ENCODE peak calls at places on chromosomes 7 and 10, in four cellular contexts. N is SK-N-SH, R is aorta, F is keratinocyte. E is an unnamed sample.

GRCh38 chr10:102641398-102641797 is 2.9 kb upstream of the TRIM8 start:
- DNase-seq in N (no peak), R (no peak), F (no peak), E (no peak)

GRCh38 chr10:6600224-6600987 is 20.3 kb upstream of the PRKCQ start:
- DNase-seq in N (no peak), R (no peak), F (no peak), E (no peak)

GRCh38 chr10:34998940-34999339 is 91.2 kb downstream of the CUL2 start:
- DNase-seq in N (no peak), R (no peak), F (no peak), E (no peak)

GRCh38 chr7:123888192-123888591 is 36.8 kb upstream of the SPAM1 start:
- DNase-seq in N (no peak), R (no peak), F (no peak), E (no peak)

GRCh38 chr7:141361479-141361878 is 189.7 kb upstream of the AGK start:
- DNase-seq in N (no peak), R (no peak), F (no peak), E (no peak)

GRCh38 chr10:99682752-99683151 is 23.4 kb downstream of the ENTPD7 start:
- DNase-seq in N (no peak), R (no peak), F (no peak), E (no peak)

GRCh38 chr10:124725791-124726190 is 18.4 kb downstream of the FAM53B start:
- DNase-seq in N (no peak), R (peak; percentile 13), F (no peak), E (no peak)

GRCh38 chr7:142066536-142066935 is 45.0 kb upstream of the MGAM2 start:
- DNase-seq in N (no peak), R (no peak), F (no peak), E (no peak)

GRCh38 chr7:101303102-101303701 is 18.4 kb downstream of the IFT22 start:
- DNase-seq in N (peak; percentile 56), R (no peak), F (no peak), E (no peak)

GRCh38 chr7:46247622-46248181 is 326.6 kb upstream of the IGFBP3 start:
- DNase-seq in N (no peak), R (no peak), F (no peak), E (no peak)

GRCh38 chr7:44958645-44959344 is 20.0 kb downstream of the MYO1G start:
- DNase-seq in N (peak; percentile 17), R (no peak), F (no peak), E (no peak)

GRCh38 chr10:77117501-77117900 is 520.1 kb downstream of the KCNMA1 start:
- DNase-seq in N (no peak), R (no peak), F (no peak), E (no peak)

GRCh38 chr10:86597306-86597705 is 57.0 kb upstream of the OPN4 start:
- DNase-seq in N (no peak), R (no peak), F (no peak), E (no peak)

GRCh38 chr7:15780271-15780670 is 93.8 kb upstream of the MEOX2 start:
- DNase-seq in N (no peak), R (no peak), F (no peak), E (no peak)

GRCh38 chr7:101702362-101702850 is 73.3 kb upstream of the MYL10 start:
- DNase-seq in N (no peak), R (no peak), F (peak; percentile 9), E (no peak)

GRCh38 chr10:46528171-46528671 is 28.2 kb downstream of the GPRIN2 start:
- DNase-seq in N (peak; percentile 30), R (peak; percentile 78), F (no peak), E (no peak)

GRCh38 chr10:4475796-4476195 is 350.2 kb upstream of the AKR1E2 start:
- DNase-seq in N (no peak), R (no peak), F (no peak), E (no peak)

GRCh38 chr10:97540669-97541500 is 31.7 kb upstream of the ANKRD2 start:
- DNase-seq in N (no peak), R (peak; percentile 78), F (no peak), E (no peak)

GRCh38 chr10:5555031-5555510 is 30.3 kb downstream of the CALML3 start:
- DNase-seq in N (no peak), R (peak; percentile 82), F (no peak), E (no peak)

GRCh38 chr7:111734955-111735660 is 172.8 kb upstream of the IMMP2L start:
- DNase-seq in N (no peak), R (no peak), F (no peak), E (no peak)

GRCh38 chr7:32516551-32517082 is 21.3 kb downstream of the AVL9 start:
- DNase-seq in N (no peak), R (no peak), F (no peak), E (no peak)

DNA sequence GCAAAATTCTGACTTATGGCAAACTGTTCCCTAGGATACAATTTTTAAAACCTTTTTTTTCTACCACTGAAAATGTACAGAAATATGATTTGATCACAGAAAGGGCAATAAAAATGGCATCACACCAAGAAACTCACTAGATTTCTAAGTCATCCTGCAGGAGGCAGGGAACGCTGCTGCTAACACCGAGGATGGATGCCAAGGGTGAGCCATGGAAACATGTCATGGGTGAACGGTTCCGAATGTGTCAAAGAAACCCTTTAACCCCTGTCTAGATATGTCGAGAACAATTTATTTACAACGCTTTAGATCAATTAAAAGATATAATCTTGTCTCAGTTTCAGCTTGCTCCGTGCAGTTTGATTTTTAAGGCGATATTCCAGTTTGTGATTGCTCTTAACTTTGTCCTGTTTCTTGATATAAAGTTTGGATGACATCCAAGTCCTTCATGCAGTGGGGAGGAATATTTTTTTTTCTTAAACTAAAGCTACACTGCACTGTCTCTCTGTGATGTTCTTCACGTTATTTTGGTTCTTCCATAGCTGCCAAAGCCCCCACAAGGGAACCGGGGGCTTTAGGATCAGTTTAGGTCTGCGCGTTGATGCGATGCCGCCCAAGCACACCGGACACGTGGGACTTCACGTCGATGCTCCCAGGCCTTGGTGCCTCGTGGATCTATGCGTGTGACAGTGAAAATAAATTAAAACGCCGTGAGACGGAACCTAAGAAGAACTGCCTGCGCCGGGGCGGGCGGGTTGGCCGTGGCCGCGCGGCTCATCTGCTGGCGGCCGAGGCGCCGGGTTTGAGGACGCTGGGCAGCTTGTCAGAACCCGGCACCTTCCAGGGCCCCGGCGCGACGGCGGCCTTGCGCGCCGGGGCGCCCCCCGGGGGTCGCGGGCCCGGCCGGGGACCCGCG is 220.2 kb downstream of the PHTF2 start:
- DNase-seq in N (peak; percentile 52), R (no peak), F (no peak), E (no peak)
- H3K27ac ChIP-seq in N (peak overlapping the region; percentile 98), R (peak overlapping the region; percentile 94), F (no peak overlapping the region), E (no peak overlapping the region)

GRCh38 chr10:74189999-74190421 is 39.0 kb downstream of the ADK start:
- DNase-seq in N (no peak), R (no peak), F (no peak), E (peak; percentile 94)
- H3K27ac ChIP-seq in N (peak overlapping the region; percentile 81), R (peak overlapping the region; percentile 30), F (peak overlapping the region; percentile 83), E (peak overlapping the region; percentile 97)

GRCh38 chr7:88205179-88205578 is 14.7 kb downstream of the SRI start:
- DNase-seq in N (no peak), R (no peak), F (no peak), E (no peak)
- H3K27ac ChIP-seq in N (no peak overlapping the region), R (no peak overlapping the region), F (no peak overlapping the region), E (peak overlapping the region; percentile 17)

GRCh38 chr10:117284726-117285494 is 44.0 kb downstream of the SLC18A2 start:
- DNase-seq in N (no peak), R (no peak), F (no peak), E (no peak)
- H3K27ac ChIP-seq in N (no peak overlapping the region), R (no peak overlapping the region), F (no peak overlapping the region), E (no peak overlapping the region)

E was measured in epithelial cell of prostate.